ENCODE peak calls at places on chromosome 13, in eight cellular contexts. G is AG04450, U is fibroblast of pulmonary artery, N is BJ, Q is transverse colon, H is tibial artery, L is tibial nerve, X is brain microvascular endothelial cell. K is an unnamed sample.

GRCh38 chr13:52779028-52779612 is 39.5 kb upstream of the CNMD start:
- DNase-seq in G (no peak), U (no peak), N (no peak), Q (no peak), H (no peak), L (no peak), X (no peak), K (no peak)

GRCh38 chr13:42968906-42969305 is 23.1 kb downstream of the EPSTI1 start:
- DNase-seq in G (no peak), U (no peak), N (no peak), Q (peak; percentile 88), H (no peak), L (no peak), X (no peak), K (no peak)

GRCh38 chr13:41995946-41996345 is 35.0 kb upstream of the VWA8 start:
- DNase-seq in G (no peak), U (peak; percentile 46), N (no peak), Q (no peak), H (no peak), L (no peak), X (peak; percentile 80), K (no peak)

GRCh38 chr13:98386632-98387031 is 190.3 kb downstream of the STK24 start:
- DNase-seq in G (no peak), U (no peak), N (no peak), Q (no peak), H (no peak), L (no peak), X (no peak), K (no peak)

GRCh38 chr13:29925457-29925856 is 75.0 kb upstream of the UBL3 start:
- DNase-seq in G (no peak), U (peak; percentile 95), N (no peak), Q (peak; percentile 70), H (peak; percentile 95), L (peak; percentile 45), X (peak; percentile 83), K (peak; percentile 97)

GRCh38 chr13:48818495-48818961 is 157.2 kb upstream of the FNDC3A start:
- DNase-seq in G (peak; percentile 90), U (peak; percentile 88), N (peak; percentile 97), Q (no peak), H (no peak), L (no peak), X (peak; percentile 72), K (peak; percentile 95)

GRCh38 chr13:43356566-43356965 is 333.2 kb downstream of the DNAJC15 start:
- DNase-seq in G (no peak), U (no peak), N (no peak), Q (no peak), H (no peak), L (no peak), X (no peak), K (peak; percentile 49)

GRCh38 chr13:97015661-97016350 is 21.5 kb upstream of the OXGR1 start:
- DNase-seq in G (no peak), U (no peak), N (no peak), Q (no peak), H (no peak), L (no peak), X (peak; percentile 26), K (no peak)

GRCh38 chr13:91348906-91349435 is 1.5 kb downstream of the MIR17HG start:
- DNase-seq in G (peak; percentile 49), U (peak; percentile 87), N (peak; percentile 29), Q (peak; percentile 94), H (peak; percentile 94), L (peak; percentile 95), X (peak; percentile 79), K (peak; percentile 81)

GRCh38 chr13:113119166-113119821 is 3.3 kb upstream of the F10 start:
- DNase-seq in G (no peak), U (no peak), N (no peak), Q (no peak), H (no peak), L (no peak), X (no peak), K (no peak)

GRCh38 chr13:89748716-89749115 is 1598.8 kb upstream of the MIR17HG start:
- DNase-seq in G (no peak), U (peak; percentile 10), N (no peak), Q (no peak), H (no peak), L (no peak), X (no peak), K (no peak)

GRCh38 chr13:97307882-97308624 is 85.9 kb downstream of the MBNL2 start:
- DNase-seq in G (no peak), U (peak; percentile 55), N (no peak), Q (no peak), H (no peak), L (peak; percentile 33), X (peak; percentile 53), K (peak; percentile 82)

GRCh38 chr13:51599444-51600176 is 15.3 kb downstream of the WDFY2 start:
- DNase-seq in G (no peak), U (no peak), N (no peak), Q (no peak), H (no peak), L (no peak), X (no peak), K (no peak)
- TF ChIP-seq CTCF in G (no peak), U (no peak), N (no peak), Q (no peak), H (no peak), L (peak; percentile 8), X (peak; percentile 29), K (peak; percentile 18)

GRCh38 chr13:85519363-85519762 is 279.9 kb downstream of the SLITRK6 start:
- DNase-seq in G (no peak), U (no peak), N (no peak), Q (no peak), H (no peak), L (no peak), X (no peak), K (no peak)

GRCh38 chr13:85525411-85525810 is 273.8 kb downstream of the SLITRK6 start:
- DNase-seq in G (no peak), U (no peak), N (no peak), Q (no peak), H (no peak), L (no peak), X (no peak), K (no peak)

GRCh38 chr13:85520445-85520844 is 278.8 kb downstream of the SLITRK6 start:
- DNase-seq in G (peak; percentile 50), U (peak; percentile 68), N (no peak), Q (no peak), H (no peak), L (no peak), X (no peak), K (peak; percentile 5)

DNA sequence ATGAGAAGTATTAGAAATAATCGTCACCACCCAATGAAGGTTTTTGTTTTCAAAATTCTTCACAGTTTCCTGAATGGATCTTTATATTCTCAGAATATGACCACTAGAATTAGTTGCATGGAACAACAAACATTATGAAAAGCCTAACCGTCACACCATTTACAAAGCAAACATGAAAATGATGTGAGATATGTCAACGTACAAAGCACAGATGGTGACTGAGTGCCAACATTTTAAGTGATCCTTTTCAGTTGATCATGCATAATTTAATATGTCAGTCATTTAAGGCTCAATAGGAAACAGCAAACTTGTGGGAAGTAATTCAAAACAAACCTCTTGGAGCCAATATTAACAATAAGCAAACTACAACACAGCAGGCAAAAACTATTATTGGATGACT is 277.6 kb downstream of the SLITRK6 start:
- DNase-seq in G (no peak), U (no peak), N (no peak), Q (no peak), H (no peak), L (no peak), X (no peak), K (no peak)
- H3K4me3 ChIP-seq in G (no peak overlapping the region), U (no peak overlapping the region), N (no peak overlapping the region), Q (no peak overlapping the region), H (no peak overlapping the region), L (no peak overlapping the region), X (no peak overlapping the region), K (no peak overlapping the region)

GRCh38 chr13:47121092-47121763 is 224.4 kb upstream of the HTR2A start:
- DNase-seq in G (no peak), U (no peak), N (no peak), Q (no peak), H (no peak), L (no peak), X (no peak), K (no peak)

DNA sequence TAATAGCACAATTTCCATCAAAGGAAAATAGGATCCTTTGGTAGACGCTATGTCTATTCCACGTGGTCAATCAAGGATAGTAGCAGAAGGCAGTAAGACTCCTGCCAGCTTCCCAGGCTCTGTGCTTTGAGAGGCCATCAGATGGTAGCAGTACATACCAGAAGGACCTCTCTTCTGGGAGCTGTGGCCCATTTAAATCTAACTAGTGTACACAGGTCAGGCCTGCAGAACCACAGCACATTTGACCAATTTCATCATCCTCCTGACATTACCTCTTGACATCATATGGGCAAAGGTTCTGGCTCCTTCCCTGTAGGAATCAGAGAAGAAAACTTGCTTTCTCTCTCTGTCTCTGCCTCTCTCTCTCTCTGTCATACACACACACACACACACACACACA is 229.6 kb upstream of the HTR2A start:
- DNase-seq in G (no peak), U (peak; percentile 41), N (no peak), Q (no peak), H (no peak), L (no peak), X (no peak), K (peak; percentile 43)
- TF ChIP-seq CTCF in G (no peak), U (peak; percentile 17), N (no peak), Q (no peak), H (no peak), L (no peak), X (peak; percentile 27), K (peak; percentile 21)

GRCh38 chr13:106528711-106529414 is 6.6 kb downstream of the EFNB2 start:
- DNase-seq in G (no peak), U (no peak), N (no peak), Q (no peak), H (no peak), L (no peak), X (no peak), K (no peak)

GRCh38 chr13:106532111-106532929 is 3.1 kb downstream of the EFNB2 start:
- DNase-seq in G (no peak), U (peak; percentile 38), N (no peak), Q (no peak), H (no peak), L (no peak), X (peak; percentile 58), K (no peak)

GRCh38 chr13:106530209-106530906 is 5.1 kb downstream of the EFNB2 start:
- DNase-seq in G (no peak), U (no peak), N (no peak), Q (peak; percentile 43), H (no peak), L (no peak), X (no peak), K (no peak)

GRCh38 chr13:106529415-106530208 is 5.8 kb downstream of the EFNB2 start:
- DNase-seq in G (no peak), U (no peak), N (no peak), Q (no peak), H (no peak), L (no peak), X (no peak), K (no peak)

DNA sequence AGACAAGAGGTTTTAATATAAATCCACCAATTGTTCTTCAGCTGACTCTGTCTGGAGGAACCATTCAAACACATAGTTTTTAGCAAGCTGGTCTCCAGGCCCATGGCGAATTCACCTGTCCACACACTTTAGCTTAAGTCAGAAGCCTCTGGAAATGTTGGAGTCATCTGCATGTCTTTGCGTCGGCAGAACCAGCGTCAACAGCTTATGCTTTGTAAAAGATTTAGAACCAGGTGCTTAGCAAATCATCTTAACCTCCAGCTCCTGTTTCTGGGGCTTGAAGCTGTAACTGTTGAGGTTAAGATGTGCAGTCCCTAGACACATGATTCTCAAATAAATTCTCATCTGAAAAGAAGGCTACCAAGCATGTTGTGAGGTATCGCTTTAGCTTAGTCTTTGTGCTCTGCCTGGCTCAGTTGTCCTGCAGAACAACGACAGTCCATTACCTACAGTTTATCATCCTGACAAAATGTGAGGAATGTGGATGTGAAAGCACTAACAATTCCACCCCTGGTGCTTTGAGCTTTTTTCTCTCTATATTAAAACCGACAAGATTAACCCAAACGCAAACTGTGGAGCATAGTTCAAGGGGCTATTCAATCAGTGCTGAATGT is 4.4 kb downstream of the EFNB2 start:
- DNase-seq in G (no peak), U (no peak), N (no peak), Q (no peak), H (no peak), L (no peak), X (no peak), K (no peak)
- H3K4me3 ChIP-seq in G (no peak overlapping the region), U (no peak overlapping the region), N (no peak overlapping the region), Q (peak overlapping the region; percentile 88), H (no peak overlapping the region), L (no peak overlapping the region), X (peak overlapping the region; percentile 25), K (peak overlapping the region; percentile 84)